ENCODE peak calls at places on chromosomes 2 and 18, in four cellular contexts. L is endothelial cell of umbilical vein, B is stomach, Y is ovary. W is an unnamed sample.

GRCh38 chr2:61178603-61179545 is 16.9 kb downstream of the C2orf74 start:
- DNase-seq in Y (no peak), L (no peak), B (no peak), W (no peak)

GRCh38 chr2:70111752-70112591 is 24.7 kb downstream of the PCBP1 start:
- DNase-seq in Y (no peak), B (no peak), L (no peak), W (no peak)

GRCh38 chr2:234986866-234987720 is 35.3 kb downstream of the SH3BP4 start:
- DNase-seq in B (no peak), L (no peak), Y (no peak), W (no peak)

GRCh38 chr2:152247337-152247695 is 71.8 kb upstream of the STAM2 start:
- DNase-seq in L (no peak), Y (no peak), B (no peak), W (no peak)

GRCh38 chr18:46250084-46250811 is 146.1 kb downstream of the HAUS1 start:
- DNase-seq in L (peak; percentile 76), B (peak; percentile 53), Y (no peak), W (no peak)

GRCh38 chr2:5467506-5467905 is 224.7 kb upstream of the SOX11 start:
- DNase-seq in L (no peak), B (no peak), Y (no peak), W (no peak)

GRCh38 chr2:240030379-240031094 is at the start of gene OR6B2:
- DNase-seq in Y (no peak), L (no peak), B (no peak), W (no peak)

GRCh38 chr18:45109271-45109670 is 428.6 kb downstream of the SETBP1 start:
- DNase-seq in Y (no peak), L (no peak), B (no peak), W (no peak)

GRCh38 chr2:196466581-196466980 is 172.9 kb upstream of the CCDC150 start:
- DNase-seq in Y (no peak), L (no peak), B (no peak), W (no peak)
- H3K36me3 ChIP-seq in Y (no peaks in the 10 kb centered on the region), L (no peaks in the 10 kb centered on the region), B (no peaks in the 10 kb centered on the region), W (no peaks in the 10 kb centered on the region)

GRCh38 chr2:181456660-181457120 is 496 bp upstream of the ITGA4 start:
- DNase-seq in B (peak; percentile 47), Y (peak; percentile 14), L (no peak), W (peak; percentile 23)
- H3K4me1 ChIP-seq in B (no peaks in the 10 kb centered on the region), Y (peaks cover 4% of the 10 kb centered on the region), L (peaks cover 7% of the 10 kb centered on the region), W (no peaks in the 10 kb centered on the region)

DNA sequence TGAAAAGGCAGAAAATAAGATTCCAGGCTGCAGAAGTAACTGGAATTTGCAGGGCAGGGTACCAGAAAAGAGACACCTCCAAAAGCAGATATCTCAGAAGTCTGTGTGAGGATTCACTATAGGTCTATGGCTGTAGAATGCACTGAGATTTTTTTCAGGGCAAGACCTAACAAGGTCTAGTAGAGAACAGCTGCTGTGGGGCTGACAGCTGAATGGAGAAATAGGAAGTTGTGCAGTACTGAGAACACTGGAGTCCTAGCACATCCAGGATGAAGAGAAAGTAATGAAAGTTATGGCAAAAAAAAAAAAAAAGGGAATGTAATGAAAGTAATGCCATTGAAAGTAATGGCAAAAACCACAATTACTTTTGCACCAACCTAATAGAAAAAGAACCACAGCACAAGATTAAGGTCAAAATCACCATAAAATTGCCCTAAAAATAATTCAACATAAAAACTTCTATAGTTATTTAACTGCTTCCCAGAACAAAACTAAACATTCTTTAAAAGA is 57.3 kb downstream of the CPO start:
- DNase-seq in Y (no peak), L (no peak), B (no peak), W (no peak)
- TF ChIP-seq POLR2A in Y (no peak), L (no peak), B (no peak), W (no peak)

DNA sequence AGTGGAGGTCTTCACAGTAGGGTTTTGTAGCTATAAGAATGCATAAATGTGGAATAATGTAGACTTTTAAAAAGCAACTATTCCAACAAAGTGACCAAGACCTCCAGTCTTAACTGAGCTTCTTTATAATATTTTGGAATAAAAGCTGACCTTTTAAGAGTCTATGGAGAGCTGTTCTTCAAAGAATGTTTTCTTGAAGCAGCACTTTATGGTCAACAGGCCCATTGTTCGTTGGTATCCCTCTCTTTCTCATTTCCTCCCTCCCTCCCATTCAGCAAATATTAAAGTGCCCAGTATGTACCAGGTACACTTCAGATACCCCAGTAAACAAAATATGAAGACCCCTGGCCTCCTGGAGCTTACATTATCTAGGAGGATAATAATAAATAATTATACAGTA is 140.1 kb upstream of the SMAD7 start:
- DNase-seq in Y (no peak), B (no peak), L (no peak), W (no peak)
- H3K36me3 ChIP-seq in Y (no peaks in the 10 kb centered on the region), B (peaks cover 22% of the 10 kb centered on the region), L (no peaks in the 10 kb centered on the region), W (peaks cover 4% of the 10 kb centered on the region)

DNA sequence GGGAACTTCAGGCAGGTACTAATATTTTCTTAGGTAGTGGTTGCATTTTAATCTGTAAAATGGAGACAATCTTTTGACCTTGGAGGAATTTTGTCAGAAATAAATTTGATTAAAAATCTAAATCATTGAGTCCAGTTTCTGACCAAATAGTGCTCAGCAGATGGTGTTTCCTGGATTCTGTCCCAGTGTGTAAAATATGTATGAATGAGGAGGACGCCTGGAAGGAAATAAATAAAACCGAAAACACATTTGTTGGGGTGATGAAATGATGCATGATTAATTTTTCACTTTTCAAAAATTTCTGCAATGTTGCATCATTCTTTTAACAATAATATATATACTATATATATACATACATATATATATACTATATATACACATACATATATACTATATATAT is 261.1 kb upstream of the TRIB2 start:
- DNase-seq in Y (no peak), B (no peak), L (no peak), W (no peak)
- H3K4me1 ChIP-seq in Y (peaks cover 6% of the 10 kb centered on the region), B (peaks cover 15% of the 10 kb centered on the region), L (peaks cover 3% of the 10 kb centered on the region), W (no peaks in the 10 kb centered on the region)

GRCh38 chr18:3012920-3013810 is at the start of gene LPIN2:
- DNase-seq in L (peak; percentile 98), B (peak; percentile 100), Y (peak; percentile 100), W (peak; percentile 97)
- TF ChIP-seq POLR2A in L (peak; percentile 61), B (no peak), Y (peak; percentile 51), W (no peak)

GRCh38 chr2:162400336-162400735 is 56.4 kb downstream of the GCA start:
- DNase-seq in B (no peak), Y (no peak), L (no peak), W (no peak)

GRCh38 chr2:162401871-162402270 is 57.9 kb downstream of the GCA start:
- DNase-seq in L (no peak), B (no peak), Y (no peak), W (no peak)

DNA sequence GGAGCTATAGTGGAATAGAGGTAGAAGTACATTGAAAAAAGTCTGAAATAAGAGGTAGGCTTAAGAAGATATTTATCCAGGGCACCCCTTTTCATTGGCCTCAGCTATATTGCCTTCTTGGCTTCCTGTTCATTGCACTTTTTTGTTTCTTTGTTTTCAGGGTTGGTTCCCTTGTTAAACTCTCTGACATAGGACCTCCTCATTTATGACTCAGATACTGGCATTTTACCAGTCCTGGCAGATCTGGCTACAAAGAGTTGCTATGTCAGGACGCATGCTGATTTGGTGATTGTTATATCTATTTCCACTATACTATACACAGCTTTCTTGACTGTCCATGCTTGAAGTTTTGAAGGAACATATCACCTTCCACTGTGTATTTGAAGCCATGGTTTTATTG is 60.0 kb downstream of the GCA start:
- DNase-seq in Y (no peak), B (no peak), L (peak; percentile 84), W (no peak)
- H3K36me3 ChIP-seq in Y (no peaks in the 10 kb centered on the region), B (no peaks in the 10 kb centered on the region), L (no peaks in the 10 kb centered on the region), W (no peaks in the 10 kb centered on the region)

GRCh38 chr2:11375025-11375688 is 30.7 kb upstream of the ROCK2 start:
- DNase-seq in B (no peak), Y (no peak), L (no peak), W (no peak)
- H3K4me1 ChIP-seq in B (peaks cover 43% of the 10 kb centered on the region), Y (peaks cover 2% of the 10 kb centered on the region), L (peaks cover 9% of the 10 kb centered on the region), W (peaks cover 19% of the 10 kb centered on the region)

GRCh38 chr18:54357660-54358494 is at the start of the genes C18orf54 and STARD6:
- DNase-seq in Y (peak; percentile 82), L (peak; percentile 92), B (peak; percentile 84), W (peak; percentile 77)
- TF ChIP-seq POLR2A in Y (no peak), L (peak; percentile 86), B (no peak), W (no peak)

W was measured in breast epithelium.